ENCODE peak calls at places on chromosomes 16 and 17, in seven cellular contexts. N is head of caudate nucleus, O is hepatocyte, F is AG10803, E is tibial artery, L is B cell, D is AG20443. B is an unnamed sample.

GRCh38 chr16:74073471-74073870 is 223.1 kb upstream of the PSMD7 start:
- DNase-seq in N (no peak), O (peak), F (peak), E (no peak), L (no peak), D (peak), B (no peak)

GRCh38 chr16:72884573-72884972 is 163.4 kb downstream of the ZFHX3 start:
- DNase-seq in N (no peak), O (no peak), F (no peak), E (no peak), L (no peak), D (no peak), B (no peak)

GRCh38 chr17:64007838-64008282 is 9.7 kb downstream of the PRR29 start:
- DNase-seq in N (no peak), O (no peak), F (no peak), E (no peak), L (no peak), D (no peak), B (no peak)

GRCh38 chr16:31063843-31064611 is 10.0 kb downstream of the ZNF668 start:
- DNase-seq in N (no peak), O (no peak), F (no peak), E (no peak), L (no peak), D (no peak), B (no peak)

GRCh38 chr17:48100591-48101011 is 677 bp downstream of the CBX1 start:
- DNase-seq in N (peak), O (peak), F (peak), E (peak), L (no peak), D (peak), B (no peak)

GRCh38 chr17:51709867-51710266 is 448.6 kb downstream of the CA10 start:
- DNase-seq in N (peak), O (no peak), F (no peak), E (peak), L (no peak), D (no peak), B (no peak)

GRCh38 chr16:71794943-71795342 is 13.7 kb downstream of the AP1G1 start:
- DNase-seq in N (no peak), O (no peak), F (no peak), E (no peak), L (no peak), D (no peak), B (no peak)

GRCh38 chr17:73984981-73985380 is 218.5 kb upstream of the RPL38 start:
- DNase-seq in N (no peak), O (no peak), F (no peak), E (no peak), L (no peak), D (no peak), B (peak)

GRCh38 chr16:18789515-18789849 is 652 bp downstream of the RPS15A start:
- DNase-seq in N (no peak), O (no peak), F (no peak), E (no peak), L (no peak), D (no peak), B (no peak)

GRCh38 chr17:57662644-57663308 is 82.3 kb downstream of the CCDC182 start:
- DNase-seq in N (peak), O (peak), F (peak), E (peak), L (peak), D (peak), B (peak)

GRCh38 chr16:19613834-19614233 is 58.3 kb downstream of the VPS35L start:
- DNase-seq in N (no peak), O (no peak), F (no peak), E (no peak), L (no peak), D (no peak), B (no peak)

GRCh38 chr17:82399030-82399429 is 19.1 kb upstream of the HEXD start:
- DNase-seq in N (peak), O (peak), F (peak), E (peak), L (no peak), D (peak), B (no peak)

GRCh38 chr16:24776486-24777220 is 47.2 kb downstream of the TNRC6A start:
- DNase-seq in N (no peak), O (no peak), F (peak), E (peak), L (no peak), D (peak), B (no peak)

GRCh38 chr16:85151603-85152413 is 39.5 kb upstream of the CIBAR2 start:
- DNase-seq in N (peak), O (peak), F (peak), E (peak), L (no peak), D (peak), B (peak)

GRCh38 chr16:82364690-82365089 is 194.7 kb upstream of the MPHOSPH6 start:
- DNase-seq in N (no peak), O (no peak), F (no peak), E (no peak), L (no peak), D (no peak), B (no peak)

GRCh38 chr17:10352866-10353265 is 19.9 kb downstream of the MYH13 start:
- DNase-seq in N (no peak), O (no peak), F (no peak), E (no peak), L (no peak), D (no peak), B (peak)

GRCh38 chr17:45972531-45972930 is 26.5 kb upstream of the STH start:
- DNase-seq in N (no peak), O (no peak), F (no peak), E (no peak), L (no peak), D (no peak), B (no peak)

GRCh38 chr17:143785-144281 is 6.5 kb downstream of the SCGB1C2 start:
- DNase-seq in N (peak), O (peak), F (peak), E (peak), L (peak), D (peak), B (peak)

GRCh38 chr17:28662527-28662829 is 473 bp downstream of the SUPT6H start:
- DNase-seq in N (no peak), O (no peak), F (no peak), E (no peak), L (no peak), D (no peak), B (no peak)

GRCh38 chr17:79294459-79295071 is 219.9 kb downstream of the ENGASE start:
- DNase-seq in N (peak), O (peak), F (peak), E (peak), L (no peak), D (peak), B (no peak)

GRCh38 chr17:71900830-71901229 is 220.0 kb upstream of the SOX9 start:
- DNase-seq in N (no peak), O (no peak), F (no peak), E (no peak), L (no peak), D (no peak), B (no peak)

GRCh38 chr17:82449136-82449882 is 1.2 kb downstream of the CYBC1 start:
- DNase-seq in N (no peak), O (no peak), F (no peak), E (no peak), L (peak), D (peak), B (peak)

GRCh38 chr16:62370445-62370844 is 334.2 kb upstream of the CDH8 start:
- DNase-seq in N (no peak), O (no peak), F (no peak), E (no peak), L (no peak), D (no peak), B (no peak)

GRCh38 chr17:73639322-73639721 is 4.9 kb downstream of the SDK2 start:
- DNase-seq in N (no peak), O (no peak), F (no peak), E (peak), L (no peak), D (no peak), B (no peak)

B was measured in NAMALWA.